ENCODE peak calls at places on chromosomes 4 and X, in five cellular contexts. F, W, T, C and Q are unnamed samples. For H3K36me3, the result is how much of the 10 kb centered on the place peaks cover.

GRCh38 chrX:78066110-78066509 is 37.9 kb upstream of the PGK1 start:
- DNase-seq in F (no peak), W (no peak), T (no peak), C (no peak), Q (no peak)

GRCh38 chrX:152989292-152989658 is 4.6 kb downstream of the PNMA5 start:
- DNase-seq in F (no peak), W (no peak), T (no peak), C (no peak), Q (no peak)

GRCh38 chrX:38558681-38559080 is 2.7 kb upstream of the TSPAN7 start:
- DNase-seq in F (no peak), W (no peak), T (no peak), C (peak), Q (no peak)

GRCh38 chr4:153181293-153182080 is 22.8 kb upstream of the TRIM2 start:
- DNase-seq in F (no peak), W (no peak), T (no peak), C (peak), Q (no peak)

GRCh38 chr4:106816501-106816900 is 219.6 kb downstream of the DKK2 start:
- DNase-seq in F (no peak), W (peak), T (no peak), C (no peak), Q (no peak)

GRCh38 chrX:19063030-19063429 is 59.2 kb downstream of the ADGRG2 start:
- DNase-seq in F (no peak), W (no peak), T (no peak), C (peak), Q (no peak)

GRCh38 chr4:138611721-138612120 is 369.6 kb upstream of the SLC7A11 start:
- DNase-seq in F (no peak), W (no peak), T (no peak), C (peak), Q (no peak)

GRCh38 chr4:8657381-8657776 is 64.8 kb downstream of the CPZ start:
- DNase-seq in F (no peak), W (no peak), T (no peak), C (no peak), Q (no peak)

GRCh38 chrX:140439455-140439854 is 65.4 kb downstream of the SOX3 start:
- DNase-seq in F (peak), W (no peak), T (no peak), C (peak), Q (peak)

GRCh38 chrX:150028692-150029091 is 90.4 kb upstream of the EOLA2 start:
- DNase-seq in F (no peak), W (no peak), T (no peak), C (no peak), Q (no peak)

DNA sequence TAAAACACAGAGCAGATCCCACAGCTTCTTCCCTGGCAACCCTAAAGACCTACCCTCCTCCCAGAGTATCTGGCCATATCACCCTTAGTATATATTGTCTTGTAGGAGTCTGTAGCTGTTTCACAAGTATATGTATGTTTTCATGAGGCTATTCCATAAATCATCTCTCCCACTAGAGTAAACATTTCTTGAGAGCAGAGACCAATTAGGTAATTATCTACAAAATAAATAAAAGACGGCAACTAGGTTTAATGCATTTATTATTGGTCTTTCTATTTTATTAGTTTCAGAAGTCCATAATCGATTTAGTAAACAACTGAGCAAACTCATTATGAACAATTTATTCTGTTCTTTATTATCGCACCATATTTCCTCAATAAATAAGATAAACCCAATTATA is 7.0 kb downstream of the ACOT9 start:
- DNase-seq in F (no peak), W (no peak), T (no peak), C (no peak), Q (no peak)
- H3K36me3 ChIP-seq in F (under half), W (under half), T (under half), C (under half), Q (under half)

GRCh38 chr4:173519130-173520101 is 10.6 kb downstream of the HAND2 start:
- DNase-seq in F (no peak), W (no peak), T (no peak), C (peak), Q (peak)
- H3K4me3 ChIP-seq in F (no peak), W (no peak), T (no peak), C (no peak), Q (peak)

GRCh38 chrX:349702-350101 is 31.1 kb upstream of the GTPBP6 start:
- DNase-seq in F (no peak), W (no peak), T (no peak), C (no peak), Q (no peak)
- H3K36me3 ChIP-seq in F (under half), W (under half), T (half or more), C (under half), Q (under half)

GRCh38 chr4:79160962-79161361 is 164.9 kb downstream of the NAA11 start:
- DNase-seq in F (no peak), W (no peak), T (no peak), C (no peak), Q (no peak)

GRCh38 chr4:79163981-79164490 is 161.8 kb downstream of the NAA11 start:
- DNase-seq in F (no peak), W (no peak), T (no peak), C (no peak), Q (no peak)

GRCh38 chr4:79170077-79170476 is 155.8 kb downstream of the NAA11 start:
- DNase-seq in F (no peak), W (no peak), T (no peak), C (no peak), Q (no peak)

DNA sequence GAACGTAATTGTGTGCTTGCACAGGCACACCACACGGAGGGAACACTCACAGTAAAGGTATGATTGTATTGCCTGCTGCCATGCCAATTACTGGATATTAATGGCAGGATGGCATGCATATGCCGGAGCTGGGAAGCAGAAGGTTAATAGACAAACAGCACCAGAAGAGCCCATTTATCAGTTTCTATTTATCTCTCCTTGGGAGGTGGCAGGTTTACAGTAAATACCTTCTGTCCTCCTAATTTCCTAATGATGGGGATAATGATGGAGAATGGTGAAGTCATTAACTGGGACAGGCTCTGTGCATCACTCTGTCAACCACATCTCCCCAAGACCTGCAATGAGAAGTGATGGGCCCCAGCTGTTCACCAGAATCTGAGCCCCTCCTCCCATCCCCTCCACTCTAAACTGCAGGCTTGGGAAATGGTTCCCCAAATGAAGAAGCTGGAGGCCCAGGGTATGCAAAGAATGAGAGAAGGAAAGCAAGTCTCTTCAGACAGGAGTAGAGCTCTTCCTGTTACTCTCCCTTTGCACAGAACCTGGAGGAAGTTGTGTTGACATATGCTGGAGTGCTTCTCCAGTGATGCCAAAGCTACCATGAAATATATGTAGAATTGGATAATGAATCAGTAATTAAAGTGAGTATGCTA is 160.8 kb downstream of the NAA11 start:
- DNase-seq in F (peak), W (no peak), T (no peak), C (no peak), Q (no peak)
- H3K4me3 ChIP-seq in F (no peak), W (no peak), T (no peak), C (no peak), Q (no peak)

GRCh38 chr4:6403400-6403685 is 69.1 kb downstream of the PPP2R2C start:
- DNase-seq in F (no peak), W (no peak), T (no peak), C (no peak), Q (no peak)
- H3K36me3 ChIP-seq in F (under half), W (under half), T (under half), C (under half), Q (under half)

GRCh38 chrX:39969099-39969825 is 128.5 kb downstream of the BCOR start:
- DNase-seq in F (peak), W (no peak), T (peak), C (no peak), Q (no peak)
- H3K4me3 ChIP-seq in F (no peak), W (no peak), T (no peak), C (no peak), Q (no peak)

DNA sequence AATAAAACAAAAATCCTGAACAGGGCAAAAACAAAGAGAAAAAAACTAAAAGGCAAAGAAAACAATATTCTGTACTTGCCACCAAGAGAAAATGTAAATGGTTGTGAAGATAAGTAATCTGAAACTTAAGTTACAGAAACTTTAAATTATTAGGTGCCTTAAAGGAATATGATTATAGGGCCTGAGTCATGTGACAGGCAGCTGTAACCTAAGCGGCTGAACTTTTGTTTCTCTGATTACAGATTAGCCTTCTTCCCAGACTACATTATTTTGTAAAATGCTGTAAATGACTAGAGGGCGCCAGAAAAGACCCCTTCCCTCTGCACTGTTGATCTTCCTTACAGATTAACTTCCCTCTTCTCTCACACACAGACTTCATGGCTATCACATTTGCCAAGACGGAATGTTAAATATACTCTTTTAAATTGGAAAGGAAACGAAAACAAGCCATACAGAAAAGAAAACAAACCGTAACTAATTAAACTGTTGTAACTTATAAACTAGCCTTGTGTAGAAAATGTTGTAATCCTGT is 96.6 kb downstream of the EVC2 start:
- DNase-seq in F (no peak), W (peak), T (no peak), C (no peak), Q (no peak)
- H3K36me3 ChIP-seq in F (under half), W (half or more), T (under half), C (half or more), Q (under half)

GRCh38 chrX:66633541-66633940 is 5.3 kb downstream of the EDA2R start:
- DNase-seq in F (no peak), W (peak), T (no peak), C (peak), Q (no peak)

GRCh38 chrX:66635360-66635759 is 3.5 kb downstream of the EDA2R start:
- DNase-seq in F (no peak), W (peak), T (no peak), C (peak), Q (peak)

GRCh38 chrX:66634272-66634671 is 4.6 kb downstream of the EDA2R start:
- DNase-seq in F (no peak), W (peak), T (no peak), C (no peak), Q (no peak)

GRCh38 chrX:66632986-66633385 is 5.9 kb downstream of the EDA2R start:
- DNase-seq in F (no peak), W (peak), T (no peak), C (no peak), Q (no peak)

GRCh38 chrX:66638591-66639500 is at the start of gene EDA2R:
- DNase-seq in F (peak), W (peak), T (peak), C (peak), Q (peak)
- H3K4me3 ChIP-seq in F (peak), W (peak), T (peak), C (peak), Q (peak)

DNA sequence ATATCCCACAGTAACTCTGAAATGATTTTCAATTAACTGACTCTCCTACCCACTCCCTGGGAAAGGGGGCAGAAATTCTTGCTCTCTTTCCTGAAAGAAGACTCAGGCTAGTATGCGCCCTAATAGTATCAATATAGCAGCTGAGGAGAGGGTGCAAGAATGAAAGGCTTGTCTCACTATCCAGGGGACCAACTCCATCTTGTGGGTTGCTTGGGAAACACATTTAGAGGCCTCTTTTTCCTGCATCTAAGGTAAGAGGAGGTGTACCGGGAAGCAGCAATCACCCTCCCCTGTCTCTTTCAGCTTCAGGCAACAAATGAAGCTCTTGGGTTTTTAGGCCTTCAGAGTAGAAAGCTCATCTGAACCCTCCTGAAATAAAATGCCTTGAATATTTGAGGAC is 11.3 kb downstream of the TMEM255A start:
- DNase-seq in F (peak), W (no peak), T (peak), C (no peak), Q (no peak)
- H3K36me3 ChIP-seq in F (under half), W (under half), T (under half), C (under half), Q (under half)

GRCh38 chr4:185033950-185034349 is 15.7 kb downstream of the HELT start:
- DNase-seq in F (no peak), W (no peak), T (no peak), C (no peak), Q (no peak)
- H3K4me3 ChIP-seq in F (no peak), W (no peak), T (no peak), C (no peak), Q (no peak)